ENCODE peak calls at places on chromosome 11, in four cellular contexts. X is neural progenitor cell, Y is testis, E is neuronal stem cell. V is an unnamed sample. For H3K27me3, the result is how much of the 10 kb centered on the place peaks cover.

GRCh38 chr11:1967641-1968225 is 20.6 kb downstream of the MRPL23 start:
- DNase-seq in X (no peak), Y (no peak), E (no peak), V (no peak)

GRCh38 chr11:47331454-47332302 is 20.8 kb downstream of the MYBPC3 start:
- DNase-seq in X (no peak), Y (no peak), E (no peak), V (peak)

GRCh38 chr11:86067230-86068137 is 1.4 kb downstream of the PICALM start:
- DNase-seq in X (no peak), Y (no peak), E (no peak), V (peak)

GRCh38 chr11:82234256-82234655 is 499.4 kb downstream of the FAM181B start:
- DNase-seq in X (no peak), Y (no peak), E (no peak), V (no peak)

GRCh38 chr11:123483058-123483457 is 53.0 kb downstream of the GRAMD1B start:
- DNase-seq in X (no peak), Y (no peak), E (no peak), V (no peak)

GRCh38 chr11:23006730-23007129 is 146.5 kb upstream of the CCDC179 start:
- DNase-seq in X (no peak), Y (no peak), E (no peak), V (no peak)

GRCh38 chr11:2569321-2569721 is 124.5 kb downstream of the KCNQ1 start:
- DNase-seq in X (no peak), Y (no peak), E (no peak), V (no peak)

GRCh38 chr11:27227744-27228143 is 135.3 kb downstream of the CCDC34 start:
- DNase-seq in X (no peak), Y (no peak), E (no peak), V (no peak)

GRCh38 chr11:2100361-2101170 is 38.6 kb downstream of the IGF2 start:
- DNase-seq in X (no peak), Y (peak), E (no peak), V (no peak)

GRCh38 chr11:129320485-129320884 is 55.2 kb upstream of the BARX2 start:
- DNase-seq in X (no peak), Y (no peak), E (no peak), V (peak)

GRCh38 chr11:122628691-122629555 is 26.6 kb upstream of the UBASH3B start:
- DNase-seq in X (peak), Y (peak), E (peak), V (peak)

GRCh38 chr11:2671748-2672147 is 28.0 kb downstream of the KCNQ1OT1 start:
- DNase-seq in X (no peak), Y (peak), E (no peak), V (no peak)

GRCh38 chr11:18375941-18376340 is 18.4 kb upstream of the LDHA start:
- DNase-seq in X (no peak), Y (no peak), E (no peak), V (no peak)

GRCh38 chr11:20363149-20363499 is 390 bp upstream of the HTATIP2 start:
- DNase-seq in X (no peak), Y (no peak), E (no peak), V (no peak)

GRCh38 chr11:111797145-111797581 is 31.0 kb upstream of the PPP2R1B start:
- DNase-seq in X (no peak), Y (no peak), E (no peak), V (peak)

GRCh38 chr11:705646-706438 is at the start of gene EPS8L2:
- DNase-seq in X (peak), Y (no peak), E (no peak), V (peak)

GRCh38 chr11:10504490-10504889 is 36.5 kb downstream of the RNF141 start:
- DNase-seq in X (no peak), Y (no peak), E (no peak), V (no peak)

GRCh38 chr11:103332409-103332808 is 223.2 kb downstream of the DYNC2H1 start:
- DNase-seq in X (no peak), Y (no peak), E (no peak), V (no peak)

GRCh38 chr11:125626381-125626950 is 1.5 kb downstream of the CHEK1 start:
- DNase-seq in X (no peak), Y (no peak), E (no peak), V (peak)

GRCh38 chr11:8036002-8036802 is 44.8 kb upstream of the TUB start:
- DNase-seq in X (no peak), Y (no peak), E (no peak), V (no peak)

GRCh38 chr11:69912911-69913451 is 93.8 kb upstream of the FGF3 start:
- DNase-seq in X (peak), Y (peak), E (no peak), V (peak)

GRCh38 chr11:61037694-61038093 is 64.6 kb upstream of the CD5 start:
- DNase-seq in X (no peak), Y (peak), E (no peak), V (no peak)

GRCh38 chr11:61042537-61042936 is 59.8 kb upstream of the CD5 start:
- DNase-seq in X (no peak), Y (no peak), E (no peak), V (no peak)

GRCh38 chr11:61041755-61042518 is 60.4 kb upstream of the CD5 start:
- DNase-seq in X (peak), Y (peak), E (peak), V (peak)

GRCh38 chr11:61045271-61045670 is 57.0 kb upstream of the CD5 start:
- DNase-seq in X (no peak), Y (no peak), E (no peak), V (no peak)

DNA sequence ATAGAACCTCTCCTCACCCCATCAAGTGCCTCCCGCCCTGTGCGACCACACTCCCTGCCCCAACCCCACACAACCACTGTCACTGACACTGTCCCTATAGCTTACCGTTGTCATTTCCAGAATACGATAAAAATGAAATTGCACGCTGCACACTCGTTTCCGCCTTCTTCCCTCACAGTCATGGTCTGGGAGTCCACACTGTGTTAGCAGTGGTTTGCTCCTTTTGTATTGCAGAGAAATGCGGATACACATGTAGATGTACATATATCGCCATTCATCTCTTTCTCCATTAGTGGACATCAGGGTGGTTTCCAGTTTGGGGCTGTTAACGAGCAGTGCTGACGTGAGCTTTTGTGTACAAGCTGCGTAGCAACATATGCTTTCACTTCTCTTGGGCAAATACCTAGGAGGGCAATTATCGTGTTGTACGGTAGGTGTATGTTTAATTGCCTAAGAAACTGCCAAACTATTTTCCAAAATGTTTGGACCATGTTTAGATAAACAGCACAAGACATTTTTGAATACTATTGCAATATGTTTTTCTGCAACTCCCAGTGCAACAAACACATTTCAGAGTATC is 59.2 kb upstream of the CD5 start:
- DNase-seq in X (no peak), Y (no peak), E (no peak), V (no peak)
- H3K4me3 ChIP-seq in X (no peak), Y (no peak), E (no peak), V (no peak)

DNA sequence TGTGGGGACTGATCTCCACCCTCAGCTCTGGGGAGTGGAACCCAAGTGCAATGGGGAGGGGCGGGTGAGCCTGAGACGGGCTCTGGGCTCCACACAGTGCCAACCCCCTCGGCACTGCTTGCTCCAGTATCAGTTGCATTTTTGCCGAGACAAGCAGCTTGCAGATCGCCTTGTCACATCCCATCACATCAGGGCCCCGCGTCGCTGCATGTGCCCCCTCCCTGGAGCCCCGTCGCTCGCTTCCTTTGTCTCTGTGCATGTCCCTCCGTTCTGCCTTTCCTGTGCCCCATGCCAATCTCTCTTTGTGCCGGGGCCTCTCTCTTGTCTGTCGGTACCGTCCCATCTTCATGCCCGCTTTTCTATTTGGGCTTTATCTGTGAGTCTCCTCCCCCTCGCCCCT is 202.1 kb downstream of the CEP164 start:
- DNase-seq in X (no peak), Y (no peak), E (no peak), V (no peak)
- H3K27me3 ChIP-seq in X (under half), Y (under half), E (under half), V (under half)

DNA sequence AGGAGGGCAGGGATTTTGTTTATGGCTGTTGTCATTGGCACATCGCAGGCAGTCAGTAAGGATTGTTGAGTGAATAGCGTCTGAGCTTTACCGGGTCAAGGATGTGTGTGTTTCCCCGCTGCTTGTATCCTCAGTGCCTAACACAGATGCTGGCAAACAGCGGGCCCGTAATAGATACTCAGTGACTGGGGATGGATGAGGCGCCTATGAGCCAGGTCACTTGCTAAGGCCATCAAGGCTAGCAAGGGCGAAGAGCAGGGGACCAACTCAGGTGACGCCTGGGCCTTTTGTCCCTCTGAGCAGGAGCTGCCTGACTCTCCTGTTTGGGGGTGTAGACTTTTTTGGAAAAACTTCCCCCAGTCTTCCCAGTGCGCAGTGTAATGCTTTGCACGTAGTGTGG is 118.1 kb downstream of the HIPK3 start:
- DNase-seq in X (no peak), Y (no peak), E (no peak), V (no peak)
- H3K4me3 ChIP-seq in X (peak), Y (peak), E (peak), V (no peak)

DNA sequence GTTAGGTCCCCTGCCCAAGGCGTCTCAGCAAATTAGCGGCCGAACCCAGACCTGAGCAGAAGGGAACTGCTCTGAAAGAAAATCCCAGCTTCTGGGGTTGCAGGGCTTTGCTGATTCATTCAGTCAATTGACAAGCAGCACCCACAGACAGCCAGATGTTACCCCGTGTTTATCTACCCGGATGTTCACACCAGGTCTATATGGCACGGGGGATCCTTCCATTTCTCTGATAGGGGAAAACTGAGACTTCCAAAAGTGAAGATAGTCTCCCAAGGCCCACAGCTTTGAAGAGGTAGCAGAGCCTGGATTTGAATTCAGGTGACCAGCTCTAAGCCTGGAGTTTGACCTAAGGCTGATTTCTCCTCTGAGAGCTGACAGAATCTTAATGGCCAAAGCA is 14.0 kb upstream of the OAF start:
- DNase-seq in X (no peak), Y (no peak), E (no peak), V (no peak)
- H3K27me3 ChIP-seq in X (half or more), Y (under half), E (under half), V (under half)